ENCODE peak calls at places on chromosomes 5 and 9, in seven cellular contexts. N is CD8-positive, alpha-beta T cell; V is sigmoid colon; Y is HCT116; D is OCI-LY7; G is AG04450; P is pancreas. R is an unnamed sample.

GRCh38 chr5:142551242-142552067 is 134.4 kb downstream of the FGF1 start:
- DNase-seq in V (peak; percentile 62), Y (no peak), N (no peak), G (no peak), P (no peak), D (no peak), R (no peak)

GRCh38 chr9:128026255-128027165 is 40.6 kb downstream of the NAIF1 start:
- DNase-seq in D (peak; percentile 92), P (no peak), Y (no peak), N (peak; percentile 75), G (no peak), V (no peak), R (no peak)

GRCh38 chr9:89247431-89248370 is 63.3 kb upstream of the CKS2 start:
- DNase-seq in P (no peak), V (no peak), G (no peak), Y (no peak), N (no peak), D (no peak), R (no peak)

GRCh38 chr5:65262590-65263189 is 219.0 kb downstream of the ADAMTS6 start:
- DNase-seq in Y (no peak), N (no peak), V (no peak), G (peak; percentile 64), P (no peak), D (no peak), R (peak; percentile 53)

GRCh38 chr5:150120617-150121447 is 34.5 kb upstream of the CSF1R start:
- DNase-seq in N (no peak), P (no peak), Y (no peak), D (no peak), V (peak; percentile 57), G (no peak), R (no peak)

GRCh38 chr5:21236896-21237830 is 1249.2 kb upstream of the CDH18 start:
- DNase-seq in N (no peak), D (no peak), P (no peak), Y (no peak), G (no peak), V (no peak), R (no peak)

GRCh38 chr9:34291019-34291418 is 38.0 kb downstream of the KIF24 start:
- DNase-seq in P (no peak), D (no peak), V (no peak), Y (no peak), G (no peak), N (no peak), R (no peak)

GRCh38 chr5:157273131-157273556 is 7.2 kb downstream of the CYFIP2 start:
- DNase-seq in Y (no peak), N (no peak), P (no peak), G (no peak), V (no peak), D (peak; percentile 81), R (no peak)

GRCh38 chr9:132486706-132487350 is 76.8 kb downstream of the CFAP77 start:
- DNase-seq in G (no peak), V (no peak), Y (no peak), N (peak; percentile 13), D (no peak), P (no peak), R (no peak)

GRCh38 chr9:133127340-133127981 is 6.4 kb upstream of the RALGDS start:
- DNase-seq in Y (peak; percentile 50), D (no peak), G (no peak), N (no peak), V (peak; percentile 86), P (peak; percentile 85), R (no peak)

GRCh38 chr5:61599370-61600140 is 267.5 kb downstream of the ZSWIM6 start:
- DNase-seq in V (no peak), Y (no peak), G (no peak), D (no peak), P (peak; percentile 23), N (no peak), R (peak; percentile 41)

GRCh38 chr5:108637110-108637509 is 110.6 kb upstream of the FER start:
- DNase-seq in G (no peak), N (no peak), V (no peak), Y (no peak), P (no peak), D (no peak), R (no peak)

GRCh38 chr9:33159058-33159759 is 7.9 kb downstream of the B4GALT1 start:
- DNase-seq in Y (no peak), P (no peak), N (no peak), D (peak; percentile 68), G (no peak), V (peak; percentile 87), R (peak; percentile 81)
- H3K27ac ChIP-seq in Y (no peak overlapping the region), P (peak overlapping the region; percentile 11), N (peak overlapping the region; percentile 90), D (peak overlapping the region; percentile 86), G (peak overlapping the region; percentile 92), V (peak overlapping the region; percentile 83), R (peak overlapping the region; percentile 98)

DNA sequence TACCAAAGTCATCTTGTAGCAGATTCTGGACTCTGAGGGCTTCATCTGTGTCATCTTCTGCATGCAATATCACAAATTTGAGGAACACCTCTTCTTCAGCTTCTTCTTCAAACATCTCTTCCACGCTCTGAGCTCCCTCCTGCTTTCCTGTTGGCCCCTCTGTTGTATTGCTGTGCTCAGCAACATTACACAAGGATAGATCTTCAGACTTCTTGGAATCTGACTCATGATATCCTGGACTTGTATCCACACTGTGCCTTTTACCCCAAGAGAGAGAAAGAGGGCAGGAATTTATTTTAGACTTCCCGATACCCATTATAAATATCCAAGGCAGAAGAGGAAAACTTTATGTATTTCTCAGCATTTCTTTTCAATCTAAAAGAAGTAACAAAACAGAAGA is 21.3 kb downstream of the TICAM2 start:
- DNase-seq in P (no peak), G (no peak), V (no peak), Y (no peak), D (no peak), N (no peak), R (no peak)
- TF ChIP-seq CTCF in P (no peak), G (no peak), V (no peak), Y (no peak), D (no peak), N (no peak), R (no peak)

GRCh38 chr9:109109962-109110325 is 9.8 kb downstream of the TMEM245 start:
- DNase-seq in V (no peak), D (no peak), Y (no peak), P (no peak), N (no peak), G (no peak), R (no peak)
- H3K27ac ChIP-seq in V (peak overlapping the region; percentile 72), D (peak overlapping the region; percentile 76), Y (no peak overlapping the region), P (no peak overlapping the region), N (peak overlapping the region; percentile 38), G (no peak overlapping the region), R (peak overlapping the region; percentile 76)

GRCh38 chr9:130327070-130327780 is 61.7 kb downstream of the HMCN2 start:
- DNase-seq in G (no peak), Y (no peak), P (no peak), N (no peak), D (no peak), V (no peak), R (no peak)
- TF ChIP-seq CTCF in G (peak; percentile 39), Y (peak; percentile 65), P (no peak), N (no peak), D (peak; percentile 49), V (no peak), R (no peak)

GRCh38 chr5:124876564-124876963 is 130.1 kb upstream of the ZNF608 start:
- DNase-seq in P (no peak), V (no peak), Y (no peak), G (no peak), N (no peak), D (no peak), R (no peak)

GRCh38 chr5:124876983-124877382 is 130.5 kb upstream of the ZNF608 start:
- DNase-seq in V (no peak), D (no peak), P (no peak), N (no peak), G (no peak), Y (no peak), R (no peak)

GRCh38 chr5:124878583-124879345 is 132.3 kb upstream of the ZNF608 start:
- DNase-seq in D (no peak), P (peak; percentile 53), N (no peak), V (no peak), G (no peak), Y (no peak), R (no peak)

GRCh38 chr5:124880903-124881302 is 134.5 kb upstream of the ZNF608 start:
- DNase-seq in V (no peak), Y (no peak), D (no peak), P (no peak), N (no peak), G (no peak), R (peak; percentile 26)

GRCh38 chr5:124877501-124878146 is 131.2 kb upstream of the ZNF608 start:
- DNase-seq in P (no peak), V (no peak), G (no peak), Y (no peak), D (no peak), N (no peak), R (no peak)
- H3K27ac ChIP-seq in P (no peak overlapping the region), V (no peak overlapping the region), G (no peak overlapping the region), Y (no peak overlapping the region), D (no peak overlapping the region), N (no peak overlapping the region), R (no peak overlapping the region)

DNA sequence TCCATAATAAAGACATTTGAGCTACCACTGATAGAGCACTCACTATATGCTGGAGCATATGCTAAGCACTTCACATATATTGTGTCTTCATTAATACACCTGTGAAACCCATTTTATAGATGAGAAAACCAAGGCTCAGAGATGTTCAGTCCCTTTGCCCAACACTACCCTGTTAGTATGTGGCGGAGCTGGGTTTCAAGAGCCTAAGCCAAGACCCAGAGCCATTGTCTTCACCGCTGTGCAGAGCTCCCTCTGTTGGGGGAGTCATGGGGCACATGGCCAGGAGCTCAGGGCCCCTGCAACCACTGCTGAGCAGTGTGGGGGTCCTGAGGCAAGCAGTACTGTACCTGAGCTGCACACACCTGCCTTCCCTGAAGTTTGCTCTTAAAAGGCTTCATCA is 37.3 kb upstream of the SLC25A51 start:
- DNase-seq in P (no peak), G (no peak), V (no peak), N (no peak), D (no peak), Y (no peak), R (no peak)
- TF ChIP-seq CTCF in P (no peak), G (no peak), V (no peak), N (no peak), D (peak; percentile 26), Y (peak; percentile 16), R (no peak)

GRCh38 chr5:31172881-31173280 is 20.6 kb upstream of the CDH6 start:
- DNase-seq in G (no peak), Y (no peak), V (no peak), P (no peak), N (no peak), D (no peak), R (no peak)

DNA sequence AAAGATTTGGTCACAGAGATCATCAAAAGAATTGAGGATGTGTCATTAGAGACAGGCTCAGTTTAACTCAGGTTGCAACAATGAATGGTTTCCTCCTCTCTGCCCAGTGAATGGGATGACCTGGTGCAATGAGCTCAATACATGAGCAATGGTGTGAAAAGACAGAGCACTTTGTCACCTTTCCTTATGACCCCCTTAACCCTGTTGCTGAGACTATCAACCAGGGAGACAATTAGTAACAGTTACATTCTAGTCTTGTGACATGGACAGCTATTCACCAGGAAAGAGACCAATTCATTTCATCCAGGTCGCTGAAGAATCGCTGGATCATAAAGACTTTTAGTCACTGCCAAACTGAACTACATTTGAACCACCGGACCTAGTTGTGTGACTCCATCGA is 19.9 kb upstream of the CDH6 start:
- DNase-seq in P (no peak), Y (no peak), D (no peak), G (no peak), V (no peak), N (no peak), R (no peak)
- H3K27ac ChIP-seq in P (no peak overlapping the region), Y (no peak overlapping the region), D (no peak overlapping the region), G (no peak overlapping the region), V (no peak overlapping the region), N (no peak overlapping the region), R (no peak overlapping the region)

GRCh38 chr5:172843825-172844576 is 9.9 kb downstream of the ERGIC1 start:
- DNase-seq in G (no peak), P (no peak), N (no peak), Y (no peak), D (no peak), V (no peak), R (no peak)
- TF ChIP-seq CTCF in G (no peak), P (no peak), N (no peak), Y (no peak), D (no peak), V (no peak), R (no peak)